ENCODE peak calls at places on chromosomes 6 and 20, in eight cellular contexts. N is HCT116, O is neuronal stem cell, U is right lobe of liver, C is adrenal gland, I is left ventricle myocardium inferior, M is IMR-90, L is spleen. J is an unnamed sample. For H3K4me1, the result is how much of the 10 kb centered on the place peaks cover.

GRCh38 chr6:166286831-166287271 is 21.3 kb downstream of the PRR18 start:
- DNase-seq in O (no peak), I (no peak), N (no peak), M (no peak), U (no peak), L (peak), C (no peak), J (peak)

GRCh38 chr6:132968419-132968950 is 154.1 kb downstream of the RPS12 start:
- DNase-seq in I (no peak), C (no peak), M (no peak), O (no peak), L (no peak), N (no peak), U (no peak), J (no peak)

GRCh38 chr6:24673625-24674024 is 6.7 kb downstream of the ACOT13 start:
- DNase-seq in L (no peak), N (no peak), M (no peak), U (no peak), O (no peak), I (no peak), C (no peak), J (no peak)

GRCh38 chr20:52031574-52032303 is 159.8 kb downstream of the ZFP64 start:
- DNase-seq in U (no peak), C (no peak), O (no peak), L (no peak), I (no peak), N (no peak), M (peak), J (no peak)

GRCh38 chr6:32444433-32444832 is 4.7 kb downstream of the HLA-DRA start:
- DNase-seq in L (no peak), C (no peak), I (no peak), O (no peak), U (no peak), N (no peak), M (no peak), J (no peak)

GRCh38 chr20:52192296-52193007 is 873 bp upstream of the ZFP64 start:
- DNase-seq in L (no peak), M (no peak), I (peak), C (no peak), N (peak), O (peak), U (no peak), J (no peak)

GRCh38 chr6:3231213-3232016 is 4.0 kb upstream of the TUBB2B start:
- DNase-seq in I (peak), O (peak), U (peak), L (no peak), M (peak), C (peak), N (no peak), J (peak)

GRCh38 chr20:39136145-39136544 is 174.0 kb downstream of the DHX35 start:
- DNase-seq in U (no peak), I (no peak), C (no peak), M (no peak), L (no peak), N (no peak), O (no peak), J (no peak)

GRCh38 chr6:3090013-3090412 is 21.7 kb downstream of the RIPK1 start:
- DNase-seq in I (no peak), U (no peak), N (no peak), O (no peak), L (no peak), M (no peak), C (no peak), J (no peak)

GRCh38 chr20:36167826-36168634 is 13.5 kb downstream of the EPB41L1 start:
- DNase-seq in I (no peak), L (no peak), C (no peak), N (peak), O (no peak), U (no peak), M (peak), J (no peak)

GRCh38 chr20:20367681-20368413 is at the start of gene INSM1:
- DNase-seq in M (no peak), U (no peak), C (no peak), N (no peak), I (no peak), O (peak), L (no peak), J (no peak)

GRCh38 chr6:122381494-122382083 is 17.9 kb upstream of the HSF2 start:
- DNase-seq in M (peak), U (no peak), I (peak), O (peak), N (peak), C (peak), L (no peak), J (no peak)

GRCh38 chr20:21101453-21102251 is 4.5 kb downstream of the LINC00237 start:
- DNase-seq in U (peak), N (no peak), M (no peak), L (peak), C (no peak), O (no peak), I (no peak), J (no peak)

DNA sequence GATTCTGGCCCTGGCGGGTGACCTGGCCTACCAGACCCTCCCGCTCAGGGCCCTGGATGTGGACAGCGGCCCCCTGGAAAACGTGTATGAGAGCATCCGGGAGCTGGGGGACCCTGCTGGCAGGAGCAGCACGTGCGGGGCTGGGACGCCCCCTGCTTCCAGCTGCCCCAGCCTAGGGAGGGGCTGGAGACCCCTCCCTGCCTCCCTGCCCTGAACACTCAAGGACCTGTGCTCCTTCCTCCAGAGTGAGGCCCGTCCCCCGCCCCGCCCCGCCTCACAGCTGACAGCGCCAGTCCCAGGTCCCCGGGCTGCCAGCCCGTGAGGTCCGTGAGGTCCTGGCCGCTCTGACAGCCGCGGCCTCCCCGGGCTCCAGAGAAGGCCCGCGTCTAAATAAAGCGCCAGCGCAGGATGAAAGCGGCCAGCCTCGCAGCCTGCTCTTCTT is 868 bp upstream of the SLC2A4RG start:
- DNase-seq in I (peak), U (peak), O (peak), N (no peak), M (no peak), L (peak), C (peak), J (peak)
- H3K4me3 ChIP-seq in I (peak), U (peak), O (peak), N (no peak), M (no peak), L (no peak), C (peak), J (peak)

GRCh38 chr6:35488517-35488862 is 8.4 kb downstream of the TEAD3 start:
- DNase-seq in I (no peak), U (no peak), O (no peak), L (no peak), N (no peak), M (no peak), C (no peak), J (no peak)
- H3K4me1 ChIP-seq in I (half or more), U (under half), O (half or more), L (half or more), N (half or more), M (half or more), C (under half), J (half or more)

GRCh38 chr6:27502508-27503435 is 29.9 kb upstream of the ZNF184 start:
- DNase-seq in C (peak), I (peak), U (no peak), N (peak), M (peak), L (peak), O (peak), J (peak)
- H3K4me3 ChIP-seq in C (peak), I (peak), U (peak), N (peak), M (peak), L (peak), O (peak), J (peak)

GRCh38 chr6:11432091-11432490 is 105.5 kb upstream of the TMEM170B start:
- DNase-seq in O (no peak), U (no peak), C (no peak), L (no peak), I (no peak), N (no peak), M (no peak), J (no peak)
- H3K4me1 ChIP-seq in O (under half), U (under half), C (under half), L (half or more), I (half or more), N (under half), M (under half), J (half or more)

GRCh38 chr6:42726026-42726425 is 3.6 kb upstream of the PRPH2 start:
- DNase-seq in L (no peak), N (no peak), C (no peak), O (no peak), I (no peak), M (no peak), U (no peak), J (no peak)

GRCh38 chr6:42727084-42727601 is 4.7 kb upstream of the PRPH2 start:
- DNase-seq in O (no peak), N (no peak), M (peak), U (peak), C (peak), L (peak), I (peak), J (no peak)

GRCh38 chr6:42729731-42730130 is 7.3 kb upstream of the PRPH2 start:
- DNase-seq in O (no peak), M (peak), I (no peak), U (no peak), C (no peak), N (no peak), L (no peak), J (no peak)

GRCh38 chr6:42726485-42727083 is 4.2 kb upstream of the PRPH2 start:
- DNase-seq in I (peak), N (peak), O (peak), C (peak), L (peak), M (peak), U (peak), J (peak)

DNA sequence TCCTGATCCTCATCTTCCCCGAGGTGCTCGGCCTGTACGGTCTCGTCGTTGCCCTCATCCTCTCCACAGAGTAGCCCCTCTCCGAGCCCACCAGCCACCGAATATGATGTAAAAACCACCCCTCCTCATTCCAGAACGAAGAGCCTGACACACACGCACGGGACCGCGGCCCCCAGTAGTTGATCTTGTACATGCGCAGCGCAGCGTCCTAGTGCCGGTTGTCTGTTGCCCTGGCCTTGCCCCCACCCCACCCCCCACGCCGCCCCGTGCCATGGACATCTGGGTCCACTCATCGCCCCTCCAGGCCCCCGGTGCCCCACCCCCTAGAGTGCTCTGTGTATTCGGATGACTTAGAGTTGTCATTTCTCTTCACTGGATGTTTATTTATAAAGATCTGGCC is 5.2 kb upstream of the PRPH2 start:
- DNase-seq in N (no peak), L (no peak), U (peak), I (no peak), O (no peak), M (no peak), C (no peak), J (no peak)
- H3K4me3 ChIP-seq in N (no peak), L (no peak), U (peak), I (peak), O (no peak), M (peak), C (no peak), J (peak)

DNA sequence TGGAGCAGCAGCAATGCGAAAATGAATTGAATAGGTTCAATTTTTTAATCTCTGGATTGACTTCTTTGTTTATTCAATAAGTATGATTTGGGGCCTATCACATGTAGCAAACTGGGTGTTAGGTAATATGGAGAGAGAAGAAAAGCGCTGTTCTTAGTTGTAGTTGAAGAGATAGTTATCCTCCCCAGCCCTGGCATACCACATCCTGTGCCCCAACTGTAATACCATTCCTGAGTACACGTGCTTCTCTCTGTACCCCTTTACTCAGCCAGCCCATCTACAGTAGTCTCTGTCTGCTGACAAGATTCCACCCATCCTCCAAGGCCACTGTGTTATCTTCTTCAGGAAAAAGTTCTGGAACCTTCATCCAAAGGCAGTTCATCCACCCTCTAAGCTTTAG is 117.0 kb upstream of the SUPT3H start:
- DNase-seq in M (no peak), U (no peak), C (no peak), I (no peak), O (no peak), L (no peak), N (no peak), J (no peak)
- H3K4me1 ChIP-seq in M (under half), U (under half), C (under half), I (under half), O (under half), L (under half), N (under half), J (under half)

J was measured in tibial artery.